ENCODE peak calls at places on chromosome 3, in four cellular contexts. R is H9, B is mesenchymal stem cell, T is H1. J is an unnamed sample.
A peak's percentile ranks its signal among the peaks of the same experiment; 100 is the strongest.

GRCh38 chr3:182869059-182869458 is 75.8 kb downstream of the ATP11B start:
- DNase-seq in T (no peak), B (no peak), R (no peak), J (no peak)

GRCh38 chr3:44280631-44281030 is 38.9 kb downstream of the TOPAZ1 start:
- DNase-seq in T (peak; percentile 1), B (no peak), R (peak; percentile 39), J (no peak)

GRCh38 chr3:174072675-174073074 is 675.1 kb downstream of the NLGN1 start:
- DNase-seq in T (no peak), R (no peak), B (no peak), J (no peak)

GRCh38 chr3:72438072-72438471 is 410.2 kb downstream of the SHQ1 start:
- DNase-seq in T (no peak), R (no peak), B (no peak), J (no peak)

GRCh38 chr3:81352867-81353266 is 408.6 kb downstream of the GBE1 start:
- DNase-seq in T (no peak), R (peak; percentile 41), B (no peak), J (no peak)

GRCh38 chr3:20107722-20108121 is 67.5 kb downstream of the KAT2B start:
- DNase-seq in R (no peak), B (no peak), T (no peak), J (no peak)

GRCh38 chr3:186452517-186452916 is 90.5 kb upstream of the DGKG start:
- DNase-seq in B (peak; percentile 87), R (no peak), T (no peak), J (no peak)

GRCh38 chr3:52004906-52005395 is 9.3 kb upstream of the RPL29 start:
- DNase-seq in T (no peak), R (no peak), B (no peak), J (no peak)

GRCh38 chr3:20772869-20773268 is 586.9 kb upstream of the SGO1 start:
- DNase-seq in B (no peak), R (no peak), T (no peak), J (no peak)

GRCh38 chr3:81249540-81250029 is 511.9 kb downstream of the GBE1 start:
- DNase-seq in R (no peak), B (peak; percentile 55), T (no peak), J (no peak)

GRCh38 chr3:129378949-129379348 is 49.5 kb downstream of the EFCAB12 start:
- DNase-seq in R (no peak), B (peak; percentile 18), T (no peak), J (no peak)

GRCh38 chr3:51777985-51778384 is 1.1 kb downstream of the IQCF6 start:
- DNase-seq in B (no peak), T (no peak), R (no peak), J (no peak)

GRCh38 chr3:62493116-62493801 is 119.9 kb upstream of the FEZF2 start:
- DNase-seq in T (no peak), B (no peak), R (no peak), J (no peak)

GRCh38 chr3:73535935-73536334 is 88.8 kb downstream of the PDZRN3 start:
- DNase-seq in R (no peak), T (no peak), B (no peak), J (no peak)

DNA sequence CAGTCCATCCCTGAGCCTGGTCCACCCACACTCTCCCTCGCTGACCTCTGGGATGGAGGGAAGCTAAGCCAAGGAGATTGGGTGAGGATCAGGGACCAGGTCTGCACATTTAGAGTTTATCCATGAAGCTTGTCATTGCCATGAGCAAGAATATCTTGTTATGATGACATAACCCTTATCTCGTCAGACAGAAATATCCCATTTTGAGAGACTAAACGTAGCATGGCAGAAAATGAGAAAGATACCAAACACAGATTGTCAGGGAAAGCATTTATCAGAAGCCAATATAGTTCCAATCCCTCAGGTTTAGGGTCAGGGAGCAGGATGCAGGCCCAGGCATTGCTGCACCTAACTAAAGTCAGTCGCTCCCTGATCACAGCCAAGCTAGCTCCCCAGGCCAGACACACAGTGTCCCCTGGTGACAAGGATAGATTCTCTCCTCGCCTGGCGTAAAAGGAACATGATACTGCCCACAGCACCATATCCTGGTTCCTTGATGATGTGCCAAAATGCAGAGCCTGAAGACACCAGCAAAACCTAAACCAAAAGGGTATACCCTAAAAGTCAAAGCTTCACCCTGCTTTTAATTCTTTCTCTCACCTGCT is 66.9 kb downstream of the DCLK3 start:
- DNase-seq in B (no peak), R (peak; percentile 42), T (no peak), J (no peak)
- H3K4ac ChIP-seq in B (no peak overlapping the region), R (no peak overlapping the region), T (no peak overlapping the region), J (no peak overlapping the region)

DNA sequence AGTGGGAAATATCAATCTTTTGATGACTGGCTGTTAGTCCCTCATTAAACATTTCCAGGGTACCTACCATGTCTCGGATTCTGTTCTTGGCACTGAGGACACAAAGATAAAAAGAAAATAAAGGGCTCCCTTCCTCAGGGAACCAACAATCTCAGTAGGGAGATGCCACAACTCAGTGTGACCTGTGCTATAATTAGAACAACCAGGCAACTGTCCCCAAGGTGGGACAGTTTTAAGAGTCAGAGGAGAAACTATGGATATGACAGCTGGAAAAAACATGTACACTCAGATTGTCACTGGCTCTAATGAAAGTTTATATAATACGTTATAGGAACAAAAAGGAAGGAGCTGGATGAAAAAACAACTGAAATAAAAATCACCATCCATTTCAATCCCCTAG is 23.3 kb upstream of the CMTM8 start:
- DNase-seq in T (no peak), R (no peak), B (no peak), J (no peak)
- H2BK15ac ChIP-seq in T (no peak overlapping the region), R (no peak overlapping the region), B (no peak overlapping the region), J (no peak overlapping the region)

GRCh38 chr3:97778152-97778551 is 13.6 kb downstream of the ARL6 start:
- DNase-seq in T (no peak), R (no peak), B (peak; percentile 18), J (no peak)
- H2BK12ac ChIP-seq in T (no peak overlapping the region), R (no peak overlapping the region), B (no peak overlapping the region), J (no peak overlapping the region)

GRCh38 chr3:194559530-194559929 is 72.7 kb upstream of the ATP13A3 start:
- DNase-seq in B (no peak), T (no peak), R (no peak), J (no peak)

GRCh38 chr3:194560047-194560446 is 73.2 kb downstream of the TMEM44 start:
- DNase-seq in T (no peak), R (no peak), B (no peak), J (no peak)

GRCh38 chr3:194561306-194561974 is 71.8 kb downstream of the TMEM44 start:
- DNase-seq in B (peak; percentile 95), R (no peak), T (no peak), J (no peak)

GRCh38 chr3:194565597-194566190 is 67.5 kb downstream of the TMEM44 start:
- DNase-seq in R (no peak), B (peak; percentile 86), T (no peak), J (no peak)

GRCh38 chr3:194562986-194563385 is 70.2 kb downstream of the TMEM44 start:
- DNase-seq in B (no peak), R (no peak), T (no peak), J (no peak)
- H3K4ac ChIP-seq in B (no peak overlapping the region), R (no peak overlapping the region), T (no peak overlapping the region), J (no peak overlapping the region)

J was measured in neuronal stem cell.